ENCODE peak calls at places on chromosomes 4 and X, in five cellular contexts. R, B, D, E and I are unnamed samples.

GRCh38 chrX:85112270-85112669 is 108.6 kb downstream of the APOOL start:
- DNase-seq in R (no peak), B (no peak), D (no peak), E (no peak), I (no peak)

GRCh38 chrX:11499076-11500044 is 166.4 kb downstream of the ARHGAP6 start:
- DNase-seq in R (no peak), B (peak), D (peak), E (no peak), I (no peak)

GRCh38 chr4:153643406-153644016 is 40.6 kb upstream of the TLR2 start:
- DNase-seq in R (peak), B (peak), D (peak), E (no peak), I (no peak)

GRCh38 chr4:1404573-1405248 is 1.5 kb downstream of the NKX1-1 start:
- DNase-seq in R (no peak), B (no peak), D (no peak), E (peak), I (no peak)

GRCh38 chrX:21705215-21705614 is 47.1 kb upstream of the KLHL34 start:
- DNase-seq in R (no peak), B (no peak), D (no peak), E (no peak), I (no peak)

GRCh38 chr4:136823020-136823419 is 709.3 kb downstream of the PCDH18 start:
- DNase-seq in R (no peak), B (no peak), D (no peak), E (no peak), I (no peak)

GRCh38 chr4:96894621-96895020 is 1054.7 kb downstream of the PDHA2 start:
- DNase-seq in R (no peak), B (no peak), D (no peak), E (no peak), I (no peak)

GRCh38 chrX:130147631-130148030 is 18.0 kb downstream of the AIFM1 start:
- DNase-seq in R (no peak), B (no peak), D (no peak), E (no peak), I (no peak)

GRCh38 chrX:106752101-106752678 is 25.7 kb downstream of the RNF128 start:
- DNase-seq in R (peak), B (peak), D (no peak), E (peak), I (no peak)

GRCh38 chr4:133513891-133514290 is 364.8 kb downstream of the PCDH10 start:
- DNase-seq in R (no peak), B (peak), D (no peak), E (no peak), I (no peak)

GRCh38 chr4:112173593-112174559 is 28.6 kb downstream of the FAM241A start:
- DNase-seq in R (no peak), B (peak), D (no peak), E (no peak), I (no peak)

GRCh38 chr4:53552711-53553110 is 38.6 kb downstream of the LNX1 start:
- DNase-seq in R (no peak), B (no peak), D (no peak), E (no peak), I (no peak)

GRCh38 chrX:40062525-40063193 is 35.1 kb downstream of the BCOR start:
- DNase-seq in R (no peak), B (no peak), D (peak), E (no peak), I (no peak)

GRCh38 chr4:105520819-105521790 is 31.3 kb upstream of the ARHGEF38 start:
- DNase-seq in R (peak), B (peak), D (peak), E (no peak), I (no peak)

GRCh38 chrX:75086731-75087195 is 69.3 kb downstream of the ABCB7 start:
- DNase-seq in R (no peak), B (peak), D (peak), E (no peak), I (no peak)

GRCh38 chrX:71052721-71053120 is 15.4 kb downstream of the SNX12 start:
- DNase-seq in R (no peak), B (no peak), D (no peak), E (no peak), I (no peak)

GRCh38 chr4:8587469-8588195 is 4.9 kb upstream of the CPZ start:
- DNase-seq in R (no peak), B (no peak), D (no peak), E (no peak), I (no peak)

GRCh38 chrX:19855700-19856381 is 31.6 kb downstream of the SH3KBP1 start:
- DNase-seq in R (no peak), B (no peak), D (no peak), E (no peak), I (no peak)

GRCh38 chr4:56181140-56181950 is 205.9 kb downstream of the AASDH start:
- DNase-seq in R (no peak), B (no peak), D (no peak), E (no peak), I (no peak)

GRCh38 chr4:161762796-161763195 is 401.0 kb downstream of the FSTL5 start:
- DNase-seq in R (peak), B (peak), D (no peak), E (no peak), I (no peak)

GRCh38 chr4:169031392-169031791 is 21.3 kb upstream of the CBR4 start:
- DNase-seq in R (no peak), B (no peak), D (no peak), E (no peak), I (no peak)

GRCh38 chr4:158122501-158122900 is 50.3 kb downstream of the GASK1B start:
- DNase-seq in R (no peak), B (peak), D (no peak), E (no peak), I (no peak)

GRCh38 chrX:4358577-4358976 is 645.1 kb upstream of the PRKX start:
- DNase-seq in R (no peak), B (no peak), D (no peak), E (no peak), I (no peak)

GRCh38 chr4:14783011-14783877 is 219.0 kb upstream of the CPEB2 start:
- DNase-seq in R (no peak), B (no peak), D (no peak), E (no peak), I (peak)

GRCh38 chrX:104347860-104348259 is 93.1 kb upstream of the ESX1 start:
- DNase-seq in R (no peak), B (peak), D (no peak), E (no peak), I (no peak)

GRCh38 chr4:142615324-142615665 is 230.8 kb downstream of the INPP4B start:
- DNase-seq in R (peak), B (peak), D (peak), E (no peak), I (peak)

DNA sequence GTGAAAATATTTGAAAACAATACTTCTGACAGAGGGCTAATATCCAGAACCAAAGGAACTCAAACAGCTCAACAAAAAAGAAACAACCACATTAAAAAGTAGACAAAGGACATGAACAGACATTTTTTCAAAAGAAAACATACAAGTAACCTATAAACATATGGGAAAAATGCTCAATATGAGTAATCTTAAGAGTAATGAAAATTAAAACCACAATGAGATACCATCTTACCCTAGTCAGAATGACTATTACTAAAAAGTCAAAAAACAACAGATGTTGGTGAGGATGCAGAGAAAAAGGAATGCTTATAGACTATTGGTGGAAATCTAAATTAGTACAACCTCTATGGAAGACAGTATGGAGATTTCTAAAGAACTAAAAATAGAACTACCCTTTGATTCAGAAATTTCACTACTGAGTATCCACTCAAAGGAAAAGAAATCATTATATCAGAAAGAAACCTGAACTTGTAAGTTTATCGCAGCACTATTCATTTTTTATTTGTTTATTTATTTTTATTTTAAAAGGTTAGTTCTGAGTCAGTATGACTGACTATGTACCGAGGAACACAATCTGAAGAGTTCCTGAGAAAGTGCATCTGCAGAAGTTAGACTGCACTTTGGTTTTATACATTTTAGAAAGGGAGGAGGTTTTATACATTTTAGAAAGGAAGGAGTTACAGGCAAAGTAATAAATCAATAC is 231.3 kb downstream of the INPP4B start:
- DNase-seq in R (peak), B (no peak), D (no peak), E (no peak), I (peak)
- H3K4me2 ChIP-seq in R (peak), B (no peak), D (no peak), E (no peak), I (peak)

GRCh38 chrX:41447897-41448296 is 754 bp downstream of the NYX start:
- DNase-seq in R (no peak), B (no peak), D (no peak), E (no peak), I (no peak)
- H3K4me2 ChIP-seq in R (no peak), B (no peak), D (no peak), E (no peak), I (no peak)

GRCh38 chr4:10962246-10962645 is 277.7 kb upstream of the CLNK start:
- DNase-seq in R (no peak), B (no peak), D (no peak), E (no peak), I (no peak)

GRCh38 chr4:10958226-10958856 is 273.8 kb upstream of the CLNK start:
- DNase-seq in R (no peak), B (no peak), D (no peak), E (no peak), I (no peak)

GRCh38 chr4:10965196-10965595 is 280.6 kb upstream of the CLNK start:
- DNase-seq in R (no peak), B (no peak), D (no peak), E (no peak), I (no peak)

GRCh38 chr4:10960386-10960785 is 275.8 kb upstream of the CLNK start:
- DNase-seq in R (no peak), B (no peak), D (no peak), E (no peak), I (no peak)

DNA sequence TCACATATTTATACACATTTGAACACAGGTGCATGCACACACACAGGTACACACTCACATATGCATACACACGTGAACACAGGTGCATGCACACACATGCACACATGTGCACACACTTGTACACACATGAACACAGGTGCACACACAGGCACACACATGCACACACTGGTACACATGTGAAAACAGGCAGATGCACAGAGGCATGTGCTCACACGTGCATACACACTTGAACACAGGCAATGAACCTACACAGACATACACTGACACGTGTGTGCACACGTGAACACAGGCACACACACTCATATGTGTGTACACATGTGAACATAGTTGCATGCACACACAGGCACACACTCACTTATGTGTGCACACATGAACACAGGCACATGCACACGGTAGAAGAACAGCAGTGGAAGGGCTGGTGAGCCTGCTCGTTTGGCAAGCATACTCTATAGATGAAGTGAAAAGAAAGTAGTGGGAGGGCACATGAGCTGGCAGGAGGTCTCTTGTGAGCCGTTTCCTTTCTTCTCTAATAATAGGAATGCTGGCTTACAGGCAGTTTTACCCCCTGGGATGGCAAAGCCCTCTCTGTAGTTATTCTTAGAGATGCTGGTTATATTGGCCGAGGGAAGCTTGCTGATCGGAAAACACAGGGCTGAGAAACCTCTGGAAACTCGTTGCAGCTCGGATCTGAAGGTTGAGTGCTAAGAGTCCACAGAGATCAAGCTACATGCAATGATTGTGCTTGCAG is 279.6 kb upstream of the CLNK start:
- DNase-seq in R (no peak), B (no peak), D (no peak), E (peak), I (no peak)
- H3K4me2 ChIP-seq in R (no peak), B (peak), D (no peak), E (no peak), I (no peak)

DNA sequence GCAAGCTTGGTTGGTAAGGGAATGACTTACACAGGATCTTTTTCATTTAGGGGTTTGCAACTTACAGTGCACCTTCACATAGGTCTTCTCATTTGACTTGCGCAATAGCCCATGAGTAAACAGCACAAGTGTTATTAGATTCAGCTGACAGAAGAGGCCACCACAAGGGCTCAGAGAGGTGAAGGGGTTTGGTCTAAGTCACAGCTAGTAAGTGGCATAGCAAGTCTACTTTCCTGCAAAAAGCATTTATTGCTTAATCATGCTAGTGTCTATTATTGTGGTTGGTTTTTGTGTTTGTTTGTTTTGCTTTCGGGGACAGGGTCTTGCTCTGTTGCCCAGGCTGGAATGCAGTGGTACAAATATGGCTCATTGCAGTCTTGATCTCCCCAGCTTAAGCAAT is 83.3 kb downstream of the SPRY1 start:
- DNase-seq in R (peak), B (peak), D (peak), E (no peak), I (no peak)
- H3K4me2 ChIP-seq in R (peak), B (no peak), D (peak), E (no peak), I (no peak)

DNA sequence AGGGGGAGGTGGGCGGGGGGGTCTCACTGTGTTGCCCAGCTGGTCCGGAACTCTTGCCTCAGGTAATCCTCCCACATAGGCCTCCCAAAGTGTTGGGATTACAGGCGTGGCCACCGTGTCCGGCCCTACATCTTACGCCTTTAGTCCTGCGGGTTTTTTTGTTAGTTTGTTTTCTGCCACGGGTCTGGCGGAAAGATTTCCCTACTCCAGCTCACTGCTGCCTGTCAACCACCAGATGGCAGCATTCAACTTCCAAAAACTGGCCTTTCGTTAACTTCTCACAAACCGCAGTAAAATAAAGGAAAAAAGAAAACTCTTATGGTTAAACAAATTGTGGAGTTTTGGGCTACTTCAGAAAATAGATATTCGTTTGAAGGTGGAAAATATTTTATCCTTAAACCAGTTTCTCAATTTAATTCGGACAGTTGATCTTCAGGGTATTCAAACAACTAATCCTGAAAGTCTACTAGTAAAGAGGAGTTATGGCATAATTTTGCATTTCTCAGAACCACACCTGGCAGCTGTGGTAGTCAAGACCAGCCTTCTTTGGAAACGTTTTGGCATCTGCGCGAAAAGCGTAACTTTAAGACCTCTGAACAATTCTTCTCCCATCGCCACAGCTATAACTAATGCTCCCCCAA is 41.1 kb downstream of the LUZP4 start:
- DNase-seq in R (peak), B (peak), D (peak), E (peak), I (peak)
- H3K4me2 ChIP-seq in R (peak), B (no peak), D (peak), E (peak), I (peak)

GRCh38 chrX:120308959-120309872 is 2.0 kb downstream of the TMEM255A start:
- DNase-seq in R (peak), B (peak), D (peak), E (peak), I (peak)

GRCh38 chrX:120308558-120308957 is 2.7 kb downstream of the TMEM255A start:
- DNase-seq in R (no peak), B (no peak), D (peak), E (peak), I (no peak)

GRCh38 chrX:120305531-120306145 is 5.6 kb downstream of the TMEM255A start:
- DNase-seq in R (no peak), B (no peak), D (peak), E (peak), I (no peak)

GRCh38 chrX:120304241-120304640 is 7.0 kb downstream of the TMEM255A start:
- DNase-seq in R (no peak), B (no peak), D (peak), E (no peak), I (no peak)

GRCh38 chrX:120306640-120307039 is 4.6 kb downstream of the TMEM255A start:
- DNase-seq in R (no peak), B (no peak), D (no peak), E (no peak), I (no peak)
- H3K4me2 ChIP-seq in R (no peak), B (no peak), D (no peak), E (no peak), I (no peak)

DNA sequence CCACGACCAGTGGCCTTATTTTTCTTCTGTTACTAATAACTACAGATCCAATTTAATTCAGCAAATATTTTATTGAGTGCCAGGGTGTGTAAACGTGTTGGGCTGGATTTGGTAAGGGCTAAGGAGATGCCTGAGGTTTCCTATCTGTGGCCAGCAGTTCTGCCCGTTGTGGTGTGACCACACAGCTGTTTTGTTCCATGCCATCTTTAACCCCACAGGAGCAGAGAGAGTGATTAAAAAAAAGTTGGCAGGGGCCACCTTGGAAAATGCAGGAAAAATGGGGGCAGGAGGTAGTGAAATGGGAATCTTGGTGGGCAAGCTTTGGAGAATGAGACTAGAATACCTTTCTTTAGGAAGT is 1.1 kb downstream of the PLAC8 start:
- DNase-seq in R (no peak), B (peak), D (no peak), E (no peak), I (no peak)
- H3K4me2 ChIP-seq in R (no peak), B (no peak), D (peak), E (no peak), I (no peak)

GRCh38 chr4:78565971-78566372 is 14.4 kb downstream of the ANXA3 start:
- DNase-seq in R (peak), B (peak), D (peak), E (no peak), I (peak)

GRCh38 chr4:78567502-78568075 is 16.0 kb downstream of the ANXA3 start:
- DNase-seq in R (no peak), B (no peak), D (no peak), E (no peak), I (no peak)

GRCh38 chr4:78568640-78569261 is 17.2 kb downstream of the ANXA3 start:
- DNase-seq in R (peak), B (no peak), D (no peak), E (no peak), I (no peak)

GRCh38 chr4:78566834-78567501 is 15.4 kb downstream of the ANXA3 start:
- DNase-seq in R (no peak), B (no peak), D (no peak), E (no peak), I (no peak)

DNA sequence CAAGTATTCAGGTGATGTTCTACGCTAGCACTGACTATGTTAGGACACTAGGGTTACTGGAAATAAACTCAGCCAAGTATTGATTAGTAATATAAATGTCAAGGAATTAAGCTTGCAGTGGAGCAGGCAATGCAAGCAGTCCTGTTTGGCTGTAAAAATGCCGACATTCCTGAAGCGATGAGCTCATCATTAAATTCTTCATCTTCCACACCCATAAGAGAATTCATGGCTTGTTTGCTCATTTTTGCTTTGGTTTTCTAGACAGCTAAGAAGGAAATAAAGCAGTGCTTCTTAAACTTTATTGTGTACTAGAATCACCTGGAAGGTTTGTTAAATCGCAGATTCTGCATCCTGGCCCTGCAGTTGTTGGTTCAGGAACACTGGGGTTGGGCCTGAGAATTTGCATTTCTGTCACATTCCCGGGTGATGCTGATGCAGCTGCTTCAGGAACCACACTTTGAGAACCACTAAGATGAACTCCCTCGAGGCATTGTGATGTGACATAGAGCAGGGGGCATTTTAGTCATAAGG is 17.8 kb downstream of the ANXA3 start:
- DNase-seq in R (peak), B (peak), D (peak), E (no peak), I (peak)
- H3K4me2 ChIP-seq in R (peak), B (no peak), D (peak), E (no peak), I (peak)